ENCODE peak calls at places on chromosomes 4 and X, in seven cellular contexts. One of them, this sample, is unnamed.

GRCh38 chr4:149521611-149522010 is 294.0 kb downstream of the IQCM start:
- DNase-seq in activated CD4-positive, alpha-beta T cell treated with anti-CD3 and anti-CD28 coated beads, Interleukin-2, amount 50 U/mL, for 24 hours: no peak
- DNase-seq in Kasumi-1: no peak
- DNase-seq in immature natural killer cell: no peak
- DNase-seq in cardiac muscle cell: no peak
- DNase-seq in iris pigment epithelial cell: peak
- DNase-seq in ovary: no peak
- DNase-seq in this sample: no peak

GRCh38 chrX:74251006-74251930 is 52.7 kb upstream of the ZCCHC13 start:
- DNase-seq in activated CD4-positive, alpha-beta T cell treated with anti-CD3 and anti-CD28 coated beads, Interleukin-2, amount 50 U/mL, for 24 hours: no peak
- DNase-seq in Kasumi-1: peak
- DNase-seq in immature natural killer cell: no peak
- DNase-seq in cardiac muscle cell: no peak
- DNase-seq in iris pigment epithelial cell: peak
- DNase-seq in ovary: no peak
- DNase-seq in this sample: peak

GRCh38 chr4:6198768-6199343 is 1.5 kb downstream of the JAKMIP1 start:
- DNase-seq in activated CD4-positive, alpha-beta T cell treated with anti-CD3 and anti-CD28 coated beads, Interleukin-2, amount 50 U/mL, for 24 hours: no peak
- DNase-seq in Kasumi-1: no peak
- DNase-seq in immature natural killer cell: no peak
- DNase-seq in cardiac muscle cell: peak
- DNase-seq in iris pigment epithelial cell: peak
- DNase-seq in ovary: no peak
- DNase-seq in this sample: no peak

GRCh38 chr4:336099-336892 is 1.3 kb upstream of the ZNF141 start:
- DNase-seq in activated CD4-positive, alpha-beta T cell treated with anti-CD3 and anti-CD28 coated beads, Interleukin-2, amount 50 U/mL, for 24 hours: no peak
- DNase-seq in Kasumi-1: no peak
- DNase-seq in immature natural killer cell: peak
- DNase-seq in cardiac muscle cell: peak
- DNase-seq in iris pigment epithelial cell: peak
- DNase-seq in ovary: peak
- DNase-seq in this sample: peak

GRCh38 chr4:98773638-98774037 is 115.2 kb upstream of the TSPAN5 start:
- DNase-seq in activated CD4-positive, alpha-beta T cell treated with anti-CD3 and anti-CD28 coated beads, Interleukin-2, amount 50 U/mL, for 24 hours: no peak
- DNase-seq in Kasumi-1: no peak
- DNase-seq in immature natural killer cell: no peak
- DNase-seq in cardiac muscle cell: no peak
- DNase-seq in iris pigment epithelial cell: no peak
- DNase-seq in ovary: no peak
- DNase-seq in this sample: no peak

GRCh38 chrX:38627683-38628082 is 66.3 kb downstream of the TSPAN7 start:
- DNase-seq in activated CD4-positive, alpha-beta T cell treated with anti-CD3 and anti-CD28 coated beads, Interleukin-2, amount 50 U/mL, for 24 hours: peak
- DNase-seq in Kasumi-1: peak
- DNase-seq in immature natural killer cell: no peak
- DNase-seq in cardiac muscle cell: no peak
- DNase-seq in iris pigment epithelial cell: peak
- DNase-seq in ovary: no peak
- DNase-seq in this sample: peak

GRCh38 chr4:26034849-26035248 is 120.8 kb downstream of the SMIM20 start:
- DNase-seq in activated CD4-positive, alpha-beta T cell treated with anti-CD3 and anti-CD28 coated beads, Interleukin-2, amount 50 U/mL, for 24 hours: no peak
- DNase-seq in Kasumi-1: no peak
- DNase-seq in immature natural killer cell: no peak
- DNase-seq in cardiac muscle cell: no peak
- DNase-seq in iris pigment epithelial cell: no peak
- DNase-seq in ovary: no peak
- DNase-seq in this sample: no peak

GRCh38 chr4:48275247-48275646 is 5.6 kb upstream of the TEC start:
- DNase-seq in activated CD4-positive, alpha-beta T cell treated with anti-CD3 and anti-CD28 coated beads, Interleukin-2, amount 50 U/mL, for 24 hours: no peak
- DNase-seq in Kasumi-1: peak
- DNase-seq in immature natural killer cell: peak
- DNase-seq in cardiac muscle cell: peak
- DNase-seq in iris pigment epithelial cell: peak
- DNase-seq in ovary: no peak
- DNase-seq in this sample: peak

GRCh38 chrX:4547218-4547836 is 833.9 kb upstream of the PRKX start:
- DNase-seq in activated CD4-positive, alpha-beta T cell treated with anti-CD3 and anti-CD28 coated beads, Interleukin-2, amount 50 U/mL, for 24 hours: no peak
- DNase-seq in Kasumi-1: peak
- DNase-seq in immature natural killer cell: peak
- DNase-seq in cardiac muscle cell: peak
- DNase-seq in iris pigment epithelial cell: peak
- DNase-seq in ovary: no peak
- DNase-seq in this sample: peak

GRCh38 chr4:139242511-139243051 is 37.4 kb downstream of the MGARP start:
- DNase-seq in activated CD4-positive, alpha-beta T cell treated with anti-CD3 and anti-CD28 coated beads, Interleukin-2, amount 50 U/mL, for 24 hours: no peak
- DNase-seq in Kasumi-1: no peak
- DNase-seq in immature natural killer cell: no peak
- DNase-seq in cardiac muscle cell: no peak
- DNase-seq in iris pigment epithelial cell: peak
- DNase-seq in ovary: no peak
- DNase-seq in this sample: peak

GRCh38 chr4:145732895-145733880 is 53.2 kb downstream of the C4orf51 start:
- DNase-seq in activated CD4-positive, alpha-beta T cell treated with anti-CD3 and anti-CD28 coated beads, Interleukin-2, amount 50 U/mL, for 24 hours: peak
- DNase-seq in Kasumi-1: peak
- DNase-seq in immature natural killer cell: peak
- DNase-seq in cardiac muscle cell: peak
- DNase-seq in iris pigment epithelial cell: peak
- DNase-seq in ovary: peak
- DNase-seq in this sample: peak

GRCh38 chr4:186936496-186937375 is 213.1 kb upstream of the FAT1 start:
- DNase-seq in activated CD4-positive, alpha-beta T cell treated with anti-CD3 and anti-CD28 coated beads, Interleukin-2, amount 50 U/mL, for 24 hours: no peak
- DNase-seq in Kasumi-1: no peak
- DNase-seq in immature natural killer cell: no peak
- DNase-seq in cardiac muscle cell: no peak
- DNase-seq in iris pigment epithelial cell: peak
- DNase-seq in ovary: no peak
- DNase-seq in this sample: peak

GRCh38 chrX:69163936-69164741 is 1.1 kb downstream of the PJA1 start:
- DNase-seq in activated CD4-positive, alpha-beta T cell treated with anti-CD3 and anti-CD28 coated beads, Interleukin-2, amount 50 U/mL, for 24 hours: peak
- DNase-seq in Kasumi-1: no peak
- DNase-seq in immature natural killer cell: peak
- DNase-seq in cardiac muscle cell: no peak
- DNase-seq in iris pigment epithelial cell: peak
- DNase-seq in ovary: peak
- DNase-seq in this sample: peak

GRCh38 chr4:14853186-14853946 is 148.9 kb upstream of the CPEB2 start:
- DNase-seq in activated CD4-positive, alpha-beta T cell treated with anti-CD3 and anti-CD28 coated beads, Interleukin-2, amount 50 U/mL, for 24 hours: no peak
- DNase-seq in Kasumi-1: no peak
- DNase-seq in immature natural killer cell: no peak
- DNase-seq in cardiac muscle cell: no peak
- DNase-seq in iris pigment epithelial cell: peak
- DNase-seq in ovary: no peak
- DNase-seq in this sample: peak

GRCh38 chrX:25017667-25018247 is 2.0 kb upstream of the ARX start:
- DNase-seq in activated CD4-positive, alpha-beta T cell treated with anti-CD3 and anti-CD28 coated beads, Interleukin-2, amount 50 U/mL, for 24 hours: no peak
- DNase-seq in Kasumi-1: no peak
- DNase-seq in immature natural killer cell: no peak
- DNase-seq in cardiac muscle cell: peak
- DNase-seq in iris pigment epithelial cell: no peak
- DNase-seq in ovary: peak
- DNase-seq in this sample: no peak

GRCh38 chr4:185305979-185306442 is 89.7 kb downstream of the LRP2BP start:
- DNase-seq in activated CD4-positive, alpha-beta T cell treated with anti-CD3 and anti-CD28 coated beads, Interleukin-2, amount 50 U/mL, for 24 hours: no peak
- DNase-seq in Kasumi-1: no peak
- DNase-seq in immature natural killer cell: no peak
- DNase-seq in cardiac muscle cell: no peak
- DNase-seq in iris pigment epithelial cell: peak
- DNase-seq in ovary: no peak
- DNase-seq in this sample: peak

GRCh38 chr4:80183196-80184052 is 13.9 kb upstream of the PRDM8 start:
- DNase-seq in activated CD4-positive, alpha-beta T cell treated with anti-CD3 and anti-CD28 coated beads, Interleukin-2, amount 50 U/mL, for 24 hours: no peak
- DNase-seq in Kasumi-1: peak
- DNase-seq in immature natural killer cell: peak
- DNase-seq in cardiac muscle cell: no peak
- DNase-seq in iris pigment epithelial cell: peak
- DNase-seq in ovary: peak
- DNase-seq in this sample: no peak

GRCh38 chr4:54745031-54745770 is 87.4 kb downstream of the KIT start:
- DNase-seq in activated CD4-positive, alpha-beta T cell treated with anti-CD3 and anti-CD28 coated beads, Interleukin-2, amount 50 U/mL, for 24 hours: no peak
- DNase-seq in Kasumi-1: no peak
- DNase-seq in immature natural killer cell: no peak
- DNase-seq in cardiac muscle cell: no peak
- DNase-seq in iris pigment epithelial cell: no peak
- DNase-seq in ovary: no peak
- DNase-seq in this sample: peak

GRCh38 chr4:8280158-8280875 is 10.8 kb downstream of the HTRA3 start:
- DNase-seq in activated CD4-positive, alpha-beta T cell treated with anti-CD3 and anti-CD28 coated beads, Interleukin-2, amount 50 U/mL, for 24 hours: no peak
- DNase-seq in Kasumi-1: no peak
- DNase-seq in immature natural killer cell: no peak
- DNase-seq in cardiac muscle cell: no peak
- DNase-seq in iris pigment epithelial cell: no peak
- DNase-seq in ovary: peak
- DNase-seq in this sample: no peak

GRCh38 chr4:111847256-111848108 is 297.8 kb upstream of the FAM241A start:
- DNase-seq in activated CD4-positive, alpha-beta T cell treated with anti-CD3 and anti-CD28 coated beads, Interleukin-2, amount 50 U/mL, for 24 hours: no peak
- DNase-seq in Kasumi-1: peak
- DNase-seq in immature natural killer cell: no peak
- DNase-seq in cardiac muscle cell: no peak
- DNase-seq in iris pigment epithelial cell: no peak
- DNase-seq in ovary: no peak
- DNase-seq in this sample: peak

GRCh38 chr4:98659106-98659592 is 738 bp upstream of the TSPAN5 start:
- DNase-seq in activated CD4-positive, alpha-beta T cell treated with anti-CD3 and anti-CD28 coated beads, Interleukin-2, amount 50 U/mL, for 24 hours: no peak
- DNase-seq in Kasumi-1: no peak
- DNase-seq in immature natural killer cell: no peak
- DNase-seq in cardiac muscle cell: peak
- DNase-seq in iris pigment epithelial cell: no peak
- DNase-seq in ovary: peak
- DNase-seq in this sample: no peak

GRCh38 chr4:37685211-37685725 is 908 bp downstream of the RELL1 start:
- DNase-seq in activated CD4-positive, alpha-beta T cell treated with anti-CD3 and anti-CD28 coated beads, Interleukin-2, amount 50 U/mL, for 24 hours: no peak
- DNase-seq in Kasumi-1: peak
- DNase-seq in immature natural killer cell: peak
- DNase-seq in cardiac muscle cell: no peak
- DNase-seq in iris pigment epithelial cell: peak
- DNase-seq in ovary: no peak
- DNase-seq in this sample: peak

GRCh38 chr4:74311696-74312313 is 3.5 kb downstream of the EPGN start:
- DNase-seq in activated CD4-positive, alpha-beta T cell treated with anti-CD3 and anti-CD28 coated beads, Interleukin-2, amount 50 U/mL, for 24 hours: no peak
- DNase-seq in Kasumi-1: peak
- DNase-seq in immature natural killer cell: peak
- DNase-seq in cardiac muscle cell: peak
- DNase-seq in iris pigment epithelial cell: peak
- DNase-seq in ovary: no peak
- DNase-seq in this sample: peak

GRCh38 chr4:172666711-172667368 is 501.8 kb upstream of the GALNT7 start:
- DNase-seq in activated CD4-positive, alpha-beta T cell treated with anti-CD3 and anti-CD28 coated beads, Interleukin-2, amount 50 U/mL, for 24 hours: no peak
- DNase-seq in Kasumi-1: no peak
- DNase-seq in immature natural killer cell: no peak
- DNase-seq in cardiac muscle cell: peak
- DNase-seq in iris pigment epithelial cell: peak
- DNase-seq in ovary: no peak
- DNase-seq in this sample: peak

GRCh38 chr4:7052923-7053715 is 9.9 kb downstream of the TADA2B start:
- DNase-seq in activated CD4-positive, alpha-beta T cell treated with anti-CD3 and anti-CD28 coated beads, Interleukin-2, amount 50 U/mL, for 24 hours: no peak
- DNase-seq in Kasumi-1: peak
- DNase-seq in immature natural killer cell: no peak
- DNase-seq in cardiac muscle cell: no peak
- DNase-seq in iris pigment epithelial cell: no peak
- DNase-seq in ovary: no peak
- DNase-seq in this sample: no peak

GRCh38 chr4:145047151-145047550 is 50.8 kb downstream of the ANAPC10 start:
- DNase-seq in activated CD4-positive, alpha-beta T cell treated with anti-CD3 and anti-CD28 coated beads, Interleukin-2, amount 50 U/mL, for 24 hours: no peak
- DNase-seq in Kasumi-1: no peak
- DNase-seq in immature natural killer cell: no peak
- DNase-seq in cardiac muscle cell: no peak
- DNase-seq in iris pigment epithelial cell: peak
- DNase-seq in ovary: no peak
- DNase-seq in this sample: peak

GRCh38 chr4:168634276-168634802 is 137.5 kb downstream of the PALLD start:
- DNase-seq in activated CD4-positive, alpha-beta T cell treated with anti-CD3 and anti-CD28 coated beads, Interleukin-2, amount 50 U/mL, for 24 hours: no peak
- DNase-seq in Kasumi-1: no peak
- DNase-seq in immature natural killer cell: peak
- DNase-seq in cardiac muscle cell: no peak
- DNase-seq in iris pigment epithelial cell: peak
- DNase-seq in ovary: no peak
- DNase-seq in this sample: peak

GRCh38 chrX:261167-261857 is 19.9 kb upstream of the PLCXD1 start:
- DNase-seq in activated CD4-positive, alpha-beta T cell treated with anti-CD3 and anti-CD28 coated beads, Interleukin-2, amount 50 U/mL, for 24 hours: no peak
- DNase-seq in Kasumi-1: no peak
- DNase-seq in immature natural killer cell: no peak
- DNase-seq in cardiac muscle cell: no peak
- DNase-seq in iris pigment epithelial cell: peak
- DNase-seq in ovary: no peak
- DNase-seq in this sample: no peak

GRCh38 chrX:63350551-63350950 is 581 bp downstream of the SPIN4 start:
- DNase-seq in activated CD4-positive, alpha-beta T cell treated with anti-CD3 and anti-CD28 coated beads, Interleukin-2, amount 50 U/mL, for 24 hours: no peak
- DNase-seq in Kasumi-1: no peak
- DNase-seq in immature natural killer cell: peak
- DNase-seq in cardiac muscle cell: peak
- DNase-seq in iris pigment epithelial cell: no peak
- DNase-seq in ovary: peak
- DNase-seq in this sample: no peak

GRCh38 chr4:73842696-73843095 is 6.2 kb downstream of the CXCL6 start:
- DNase-seq in activated CD4-positive, alpha-beta T cell treated with anti-CD3 and anti-CD28 coated beads, Interleukin-2, amount 50 U/mL, for 24 hours: no peak
- DNase-seq in Kasumi-1: no peak
- DNase-seq in immature natural killer cell: no peak
- DNase-seq in cardiac muscle cell: no peak
- DNase-seq in iris pigment epithelial cell: no peak
- DNase-seq in ovary: no peak
- DNase-seq in this sample: no peak

GRCh38 chrX:111892375-111892774 is 16.4 kb downstream of the TRPC5OS start:
- DNase-seq in activated CD4-positive, alpha-beta T cell treated with anti-CD3 and anti-CD28 coated beads, Interleukin-2, amount 50 U/mL, for 24 hours: no peak
- DNase-seq in Kasumi-1: no peak
- DNase-seq in immature natural killer cell: no peak
- DNase-seq in cardiac muscle cell: no peak
- DNase-seq in iris pigment epithelial cell: no peak
- DNase-seq in ovary: no peak
- DNase-seq in this sample: no peak

GRCh38 chr4:147361726-147362125 is 119.2 kb upstream of the EDNRA start:
- DNase-seq in activated CD4-positive, alpha-beta T cell treated with anti-CD3 and anti-CD28 coated beads, Interleukin-2, amount 50 U/mL, for 24 hours: no peak
- DNase-seq in Kasumi-1: no peak
- DNase-seq in immature natural killer cell: no peak
- DNase-seq in cardiac muscle cell: peak
- DNase-seq in iris pigment epithelial cell: peak
- DNase-seq in ovary: peak
- DNase-seq in this sample: peak